ENCODE peak calls at places on chromosomes 5 and 9, in four cellular contexts. P, Z, U and B are unnamed samples.

GRCh38 chr5:122661496-122662180 is 113.2 kb upstream of the SNX2 start:
- DNase-seq in P (peak; percentile 71), Z (no peak), U (no peak), B (no peak)

GRCh38 chr5:57221049-57221568 is 47.2 kb downstream of the GPBP1 start:
- DNase-seq in P (peak; percentile 82), Z (no peak), U (no peak), B (peak; percentile 83)

GRCh38 chr5:112583166-112583565 is 154.5 kb upstream of the APC start:
- DNase-seq in P (no peak), Z (no peak), U (no peak), B (no peak)

GRCh38 chr5:95762681-95763041 is 31.5 kb downstream of the RHOBTB3 start:
- DNase-seq in P (no peak), Z (no peak), U (no peak), B (no peak)

GRCh38 chr5:80174790-80175189 is 81.1 kb downstream of the SERINC5 start:
- DNase-seq in P (no peak), Z (no peak), U (no peak), B (no peak)

GRCh38 chr9:128940271-128940921 is 7.0 kb downstream of the DOLK start:
- DNase-seq in P (no peak), Z (no peak), U (no peak), B (peak; percentile 59)

GRCh38 chr5:657570-657969 is 35.6 kb downstream of the TPPP start:
- DNase-seq in P (peak; percentile 25), Z (no peak), U (no peak), B (peak; percentile 80)

GRCh38 chr5:893711-894110 is 1.0 kb downstream of the TRIP13 start:
- DNase-seq in P (no peak), Z (no peak), U (no peak), B (no peak)

GRCh38 chr5:37063739-37064138 is 185.4 kb downstream of the CPLANE1 start:
- DNase-seq in P (no peak), Z (no peak), U (no peak), B (no peak)

GRCh38 chr5:126954981-126955380 is 75.4 kb downstream of the MARCHF3 start:
- DNase-seq in P (no peak), Z (no peak), U (no peak), B (no peak)

GRCh38 chr5:150305577-150305976 is 2.9 kb upstream of the ARSI start:
- DNase-seq in P (no peak), Z (no peak), U (no peak), B (no peak)

GRCh38 chr5:31408814-31409213 is 123.1 kb downstream of the DROSHA start:
- DNase-seq in P (peak; percentile 76), Z (no peak), U (no peak), B (no peak)

GRCh38 chr5:151793358-151793757 is 21.6 kb downstream of the G3BP1 start:
- DNase-seq in P (no peak), Z (no peak), U (no peak), B (no peak)

GRCh38 chr9:98533132-98533531 is 175.6 kb downstream of the GABBR2 start:
- DNase-seq in P (no peak), Z (no peak), U (no peak), B (no peak)

DNA sequence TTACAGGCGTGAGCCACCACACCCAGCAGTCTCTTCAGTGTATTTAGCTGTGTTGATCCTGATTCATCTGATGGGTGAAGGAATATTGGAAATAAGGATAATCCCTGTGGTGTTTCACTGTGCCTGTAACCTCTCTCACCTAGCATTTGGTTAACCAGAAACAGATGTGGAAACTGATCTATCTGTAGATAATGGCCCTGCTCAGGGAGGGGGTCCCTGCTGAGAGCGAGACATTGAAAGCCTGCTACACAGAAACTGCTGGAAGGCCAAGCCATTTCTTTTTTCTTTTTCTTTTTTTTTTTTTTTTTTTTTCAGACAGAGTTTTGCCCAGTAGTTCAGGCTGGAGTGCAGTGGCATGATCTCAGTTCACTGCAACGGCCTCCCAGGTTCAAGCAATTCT is 28.4 kb downstream of the QRFP start:
- DNase-seq in P (no peak), Z (no peak), U (no peak), B (no peak)
- TF ChIP-seq CTCF in P (no peak), Z (no peak), U (no peak), B (no peak)

GRCh38 chr9:18245911-18246310 is 228.0 kb upstream of the ADAMTSL1 start:
- DNase-seq in P (no peak), Z (no peak), U (no peak), B (no peak)
- TF ChIP-seq CTCF in P (peak; percentile 8), Z (no peak), U (no peak), B (no peak)

GRCh38 chr5:140926903-140927573 is 939 bp downstream of the PCDHAC1 start:
- DNase-seq in P (peak; percentile 1), Z (peak; percentile 62), U (no peak), B (no peak)

GRCh38 chr5:140925806-140926205 is 293 bp upstream of the PCDHAC1 start:
- DNase-seq in P (no peak), Z (no peak), U (no peak), B (no peak)

GRCh38 chr5:140926211-140926902 is at the start of gene PCDHAC1:
- DNase-seq in P (peak; percentile 2), Z (peak; percentile 70), U (no peak), B (peak; percentile 77)
- TF ChIP-seq CTCF in P (peak; percentile 25), Z (peak; percentile 80), U (peak; percentile 59), B (peak; percentile 87)

GRCh38 chr9:100511205-100511604 is 38.3 kb downstream of the TMEFF1 start:
- DNase-seq in P (no peak), Z (no peak), U (no peak), B (no peak)

GRCh38 chr9:100499866-100500265 is 26.9 kb downstream of the TMEFF1 start:
- DNase-seq in P (no peak), Z (no peak), U (no peak), B (no peak)

GRCh38 chr9:100505564-100506159 is 32.7 kb downstream of the TMEFF1 start:
- DNase-seq in P (peak; percentile 64), Z (no peak), U (no peak), B (peak; percentile 61)
- TF ChIP-seq CTCF in P (peak; percentile 75), Z (peak; percentile 74), U (no peak), B (peak; percentile 65)

DNA sequence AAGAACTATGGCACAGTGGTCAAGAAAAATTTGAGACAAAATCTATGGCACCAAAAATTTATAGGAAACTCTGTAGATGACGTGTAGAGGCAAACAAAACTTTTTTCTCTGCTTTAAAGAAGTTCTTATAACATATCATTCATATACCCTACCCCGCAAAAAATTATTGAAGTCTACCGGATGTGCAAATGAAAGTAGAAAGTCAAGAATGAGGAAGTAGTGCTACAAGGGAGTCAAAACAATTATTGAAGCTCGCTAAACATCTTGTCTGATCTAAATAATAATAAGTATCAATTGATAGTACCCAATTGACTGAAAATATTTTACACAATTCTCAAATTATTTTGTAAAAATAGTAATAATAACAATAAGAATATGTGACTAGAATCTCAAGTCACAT is 398.5 kb downstream of the TAF11L14 start:
- DNase-seq in P (no peak), Z (no peak), U (no peak), B (no peak)
- TF ChIP-seq CTCF in P (no peak), Z (no peak), U (no peak), B (no peak)